ENCODE peak calls at places on chromosomes 12 and 14, in five cellular contexts. R is fibroblast of pulmonary artery; B is NCI-H748 treated with DMSO at 0.1 percent for 48 hours; L is stimulated activated CD4-positive, alpha-beta T cell treated with anti-CD3 and anti-CD28 coated beads, Interleukin-12 subunit alpha, Interleukin-12 subunit beta, amount 100 ng/mL, for 4 hours; M is T-helper 2 cell. I is an unnamed sample.
A peak's percentile ranks its signal among the peaks of the same experiment; 100 is the strongest.

GRCh38 chr14:71448431-71449315 is 483.6 kb upstream of the RGS6 start:
- DNase-seq in R (no peak), B (no peak), L (no peak), M (no peak), I (no peak)

GRCh38 chr14:87149583-87150354 is 843.2 kb downstream of the GALC start:
- DNase-seq in R (peak; percentile 1), B (no peak), L (no peak), M (no peak), I (no peak)

GRCh38 chr12:48982397-48983080 is 4.4 kb downstream of the WNT1 start:
- DNase-seq in R (no peak), B (no peak), L (no peak), M (no peak), I (no peak)

GRCh38 chr14:37901978-37902377 is 305.7 kb upstream of the SSTR1 start:
- DNase-seq in R (no peak), B (no peak), L (no peak), M (no peak), I (no peak)

GRCh38 chr14:76941544-76942287 is 86.8 kb downstream of the IRF2BPL start:
- DNase-seq in R (no peak), B (no peak), L (no peak), M (no peak), I (no peak)

GRCh38 chr12:13084898-13085640 is 18.4 kb downstream of the GSG1 start:
- DNase-seq in R (no peak), B (no peak), L (no peak), M (no peak), I (peak; percentile 25)

GRCh38 chr12:57242329-57242690 is 8.7 kb downstream of the STAC3 start:
- DNase-seq in R (no peak), B (peak; percentile 37), L (no peak), M (no peak), I (no peak)

GRCh38 chr14:77143071-77143470 is 1.5 kb upstream of the ZDHHC22 start:
- DNase-seq in R (no peak), B (no peak), L (no peak), M (no peak), I (no peak)

GRCh38 chr12:102197789-102198188 is at the start of gene PMCH:
- DNase-seq in R (peak; percentile 31), B (no peak), L (no peak), M (no peak), I (peak; percentile 45)

GRCh38 chr12:26271889-26272492 is 76.6 kb downstream of the SSPN start:
- DNase-seq in R (peak; percentile 97), B (no peak), L (peak; percentile 20), M (no peak), I (peak; percentile 94)

GRCh38 chr12:38586652-38587219 is 270.2 kb downstream of the ALG10B start:
- DNase-seq in R (peak; percentile 7), B (no peak), L (no peak), M (no peak), I (peak; percentile 94)

GRCh38 chr14:88256997-88257755 is 65.9 kb downstream of the KCNK10 start:
- DNase-seq in R (no peak), B (no peak), L (no peak), M (no peak), I (no peak)

GRCh38 chr14:75165586-75166391 is 10.6 kb downstream of the TMED10 start:
- DNase-seq in R (peak; percentile 82), B (no peak), L (no peak), M (no peak), I (peak; percentile 49)

GRCh38 chr12:122322501-122322900 is 56.2 kb upstream of the VPS33A start:
- DNase-seq in R (peak; percentile 48), B (no peak), L (no peak), M (no peak), I (peak; percentile 45)

GRCh38 chr14:54253195-54253947 is 143.4 kb upstream of the CDKN3 start:
- DNase-seq in R (peak; percentile 63), B (no peak), L (no peak), M (no peak), I (peak; percentile 80)

GRCh38 chr12:97308576-97309198 is 153.9 kb upstream of the RMST start:
- DNase-seq in R (peak; percentile 78), B (peak; percentile 49), L (no peak), M (no peak), I (peak; percentile 45)

GRCh38 chr12:27970981-27971489 is 1.5 kb downstream of the PTHLH start:
- DNase-seq in R (no peak), B (no peak), L (no peak), M (no peak), I (no peak)

GRCh38 chr12:61385771-61386170 is 874.4 kb upstream of the USP15 start:
- DNase-seq in R (no peak), B (no peak), L (no peak), M (no peak), I (no peak)

GRCh38 chr12:67070604-67071003 is 198.6 kb upstream of the CAND1 start:
- DNase-seq in R (no peak), B (no peak), L (no peak), M (no peak), I (no peak)

GRCh38 chr12:47729233-47729632 is 3.9 kb upstream of the ENDOU start:
- DNase-seq in R (no peak), B (no peak), L (no peak), M (no peak), I (peak; percentile 33)

GRCh38 chr12:95200128-95200973 is 16.9 kb downstream of the FGD6 start:
- DNase-seq in R (peak; percentile 54), B (no peak), L (no peak), M (no peak), I (peak; percentile 44)

GRCh38 chr12:6041891-6042290 is 82.6 kb downstream of the VWF start:
- DNase-seq in R (peak; percentile 48), B (no peak), L (no peak), M (no peak), I (peak; percentile 85)

GRCh38 chr12:56361487-56362129 is 1.0 kb downstream of the APOF start:
- DNase-seq in R (no peak), B (no peak), L (no peak), M (no peak), I (no peak)

GRCh38 chr12:27333311-27334009 is 824 bp downstream of the BMAL2 start:
- DNase-seq in R (no peak), B (no peak), L (peak; percentile 38), M (peak; percentile 2), I (no peak)

GRCh38 chr14:100538566-100539318 is 48.5 kb downstream of the BEGAIN start:
- DNase-seq in R (no peak), B (no peak), L (no peak), M (no peak), I (no peak)

GRCh38 chr12:69097619-69098368 is 141.6 kb upstream of the CPSF6 start:
- DNase-seq in R (peak; percentile 65), B (no peak), L (no peak), M (no peak), I (no peak)

GRCh38 chr14:75068294-75069020 is 984 bp upstream of the ZC2HC1C start:
- DNase-seq in R (no peak), B (peak; percentile 28), L (no peak), M (no peak), I (peak; percentile 3)

GRCh38 chr12:59407799-59408198 is 188.0 kb upstream of the SLC16A7 start:
- DNase-seq in R (no peak), B (no peak), L (no peak), M (no peak), I (no peak)

I was measured in amniotic epithelial cell.